ENCODE peak calls at places on chromosomes 2 and 18, in six cellular contexts. One of them, this sample, is unnamed.
A peak's percentile ranks its signal among the peaks of the same experiment; 100 is the strongest.

GRCh38 chr2:222693837-222694236 is 22.4 kb downstream of the MOGAT1 start:
- ATAC-seq in activated naive CD8-positive, alpha-beta T cell treated with anti-CD3 and anti-CD28 coated beads, Interleukin-2, amount 50 U/mL, for 24 hours: no peak
- ATAC-seq in HCT116: peak; percentile 86
- ATAC-seq in activated CD4-positive, alpha-beta T cell treated with anti-CD3 and anti-CD28 coated beads for 36 hours: peak; percentile 47
- ATAC-seq in heart left ventricle: peak; percentile 55
- ATAC-seq in heart right ventricle: no peak
- ATAC-seq in this sample: no peak

GRCh38 chr2:144747571-144747970 is 227.7 kb upstream of the ZEB2 start:
- ATAC-seq in HCT116: no peak
- ATAC-seq in activated CD4-positive, alpha-beta T cell treated with anti-CD3 and anti-CD28 coated beads for 36 hours: no peak
- ATAC-seq in heart right ventricle: no peak
- ATAC-seq in activated naive CD8-positive, alpha-beta T cell treated with anti-CD3 and anti-CD28 coated beads, Interleukin-2, amount 50 U/mL, for 24 hours: no peak
- ATAC-seq in heart left ventricle: no peak
- ATAC-seq in this sample: no peak

GRCh38 chr18:30787410-30787809 is 255.1 kb downstream of the DSC3 start:
- ATAC-seq in HCT116: no peak
- ATAC-seq in activated CD4-positive, alpha-beta T cell treated with anti-CD3 and anti-CD28 coated beads for 36 hours: no peak
- ATAC-seq in heart right ventricle: no peak
- ATAC-seq in activated naive CD8-positive, alpha-beta T cell treated with anti-CD3 and anti-CD28 coated beads, Interleukin-2, amount 50 U/mL, for 24 hours: no peak
- ATAC-seq in heart left ventricle: no peak
- ATAC-seq in this sample: no peak

GRCh38 chr2:52668752-52669151 is 1098.9 kb upstream of the CHAC2 start:
- ATAC-seq in HCT116: no peak
- ATAC-seq in heart right ventricle: no peak
- ATAC-seq in activated CD4-positive, alpha-beta T cell treated with anti-CD3 and anti-CD28 coated beads for 36 hours: no peak
- ATAC-seq in heart left ventricle: no peak
- ATAC-seq in activated naive CD8-positive, alpha-beta T cell treated with anti-CD3 and anti-CD28 coated beads, Interleukin-2, amount 50 U/mL, for 24 hours: no peak
- ATAC-seq in this sample: no peak

GRCh38 chr2:173997269-173997668 is 32.1 kb upstream of the SP3 start:
- ATAC-seq in heart left ventricle: peak; percentile 96
- ATAC-seq in HCT116: no peak
- ATAC-seq in activated naive CD8-positive, alpha-beta T cell treated with anti-CD3 and anti-CD28 coated beads, Interleukin-2, amount 50 U/mL, for 24 hours: peak; percentile 66
- ATAC-seq in heart right ventricle: peak; percentile 90
- ATAC-seq in activated CD4-positive, alpha-beta T cell treated with anti-CD3 and anti-CD28 coated beads for 36 hours: peak; percentile 44
- ATAC-seq in this sample: peak; percentile 100

GRCh38 chr18:35577045-35577848 is 4.3 kb upstream of the GALNT1 start:
- ATAC-seq in heart left ventricle: no peak
- ATAC-seq in heart right ventricle: no peak
- ATAC-seq in activated CD4-positive, alpha-beta T cell treated with anti-CD3 and anti-CD28 coated beads for 36 hours: peak; percentile 79
- ATAC-seq in activated naive CD8-positive, alpha-beta T cell treated with anti-CD3 and anti-CD28 coated beads, Interleukin-2, amount 50 U/mL, for 24 hours: peak; percentile 71
- ATAC-seq in HCT116: no peak
- ATAC-seq in this sample: peak; percentile 9

GRCh38 chr18:55603775-55604174 is 15.8 kb upstream of the TCF4 start:
- ATAC-seq in activated CD4-positive, alpha-beta T cell treated with anti-CD3 and anti-CD28 coated beads for 36 hours: no peak
- ATAC-seq in heart right ventricle: no peak
- ATAC-seq in heart left ventricle: no peak
- ATAC-seq in activated naive CD8-positive, alpha-beta T cell treated with anti-CD3 and anti-CD28 coated beads, Interleukin-2, amount 50 U/mL, for 24 hours: no peak
- ATAC-seq in HCT116: no peak
- ATAC-seq in this sample: no peak

GRCh38 chr2:224160917-224161316 is 121.8 kb upstream of the SERPINE2 start:
- ATAC-seq in activated CD4-positive, alpha-beta T cell treated with anti-CD3 and anti-CD28 coated beads for 36 hours: no peak
- ATAC-seq in activated naive CD8-positive, alpha-beta T cell treated with anti-CD3 and anti-CD28 coated beads, Interleukin-2, amount 50 U/mL, for 24 hours: no peak
- ATAC-seq in heart right ventricle: peak; percentile 23
- ATAC-seq in heart left ventricle: peak; percentile 40
- ATAC-seq in HCT116: no peak
- ATAC-seq in this sample: no peak

GRCh38 chr18:35490894-35491688 is 6.7 kb downstream of the INO80C start:
- ATAC-seq in HCT116: no peak
- ATAC-seq in heart right ventricle: peak; percentile 39
- ATAC-seq in heart left ventricle: peak; percentile 13
- ATAC-seq in activated CD4-positive, alpha-beta T cell treated with anti-CD3 and anti-CD28 coated beads for 36 hours: no peak
- ATAC-seq in activated naive CD8-positive, alpha-beta T cell treated with anti-CD3 and anti-CD28 coated beads, Interleukin-2, amount 50 U/mL, for 24 hours: no peak
- ATAC-seq in this sample: no peak

GRCh38 chr2:110854355-110855081 is 122.1 kb downstream of the ACOXL start:
- ATAC-seq in heart left ventricle: no peak
- ATAC-seq in heart right ventricle: no peak
- ATAC-seq in activated CD4-positive, alpha-beta T cell treated with anti-CD3 and anti-CD28 coated beads for 36 hours: no peak
- ATAC-seq in activated naive CD8-positive, alpha-beta T cell treated with anti-CD3 and anti-CD28 coated beads, Interleukin-2, amount 50 U/mL, for 24 hours: no peak
- ATAC-seq in HCT116: peak; percentile 89
- ATAC-seq in this sample: peak; percentile 55

GRCh38 chr18:58578835-58579560 is 49.9 kb downstream of the ALPK2 start:
- ATAC-seq in heart left ventricle: peak; percentile 32
- ATAC-seq in HCT116: no peak
- ATAC-seq in activated naive CD8-positive, alpha-beta T cell treated with anti-CD3 and anti-CD28 coated beads, Interleukin-2, amount 50 U/mL, for 24 hours: peak; percentile 69
- ATAC-seq in activated CD4-positive, alpha-beta T cell treated with anti-CD3 and anti-CD28 coated beads for 36 hours: peak; percentile 42
- ATAC-seq in heart right ventricle: no peak
- ATAC-seq in this sample: no peak

GRCh38 chr2:85445316-85446295 is 27.1 kb downstream of the SH2D6 start:
- ATAC-seq in heart left ventricle: peak; percentile 84
- ATAC-seq in HCT116: peak; percentile 53
- ATAC-seq in activated CD4-positive, alpha-beta T cell treated with anti-CD3 and anti-CD28 coated beads for 36 hours: no peak
- ATAC-seq in activated naive CD8-positive, alpha-beta T cell treated with anti-CD3 and anti-CD28 coated beads, Interleukin-2, amount 50 U/mL, for 24 hours: no peak
- ATAC-seq in heart right ventricle: peak; percentile 76
- ATAC-seq in this sample: no peak

GRCh38 chr2:238397381-238397780 is 29.3 kb upstream of the ASB1 start:
- ATAC-seq in activated CD4-positive, alpha-beta T cell treated with anti-CD3 and anti-CD28 coated beads for 36 hours: no peak
- ATAC-seq in activated naive CD8-positive, alpha-beta T cell treated with anti-CD3 and anti-CD28 coated beads, Interleukin-2, amount 50 U/mL, for 24 hours: no peak
- ATAC-seq in heart left ventricle: no peak
- ATAC-seq in heart right ventricle: no peak
- ATAC-seq in HCT116: no peak
- ATAC-seq in this sample: no peak

GRCh38 chr2:168035458-168035857 is 211.9 kb downstream of the STK39 start:
- ATAC-seq in heart left ventricle: no peak
- ATAC-seq in heart right ventricle: no peak
- ATAC-seq in HCT116: no peak
- ATAC-seq in activated naive CD8-positive, alpha-beta T cell treated with anti-CD3 and anti-CD28 coated beads, Interleukin-2, amount 50 U/mL, for 24 hours: peak; percentile 53
- ATAC-seq in activated CD4-positive, alpha-beta T cell treated with anti-CD3 and anti-CD28 coated beads for 36 hours: peak; percentile 83
- ATAC-seq in this sample: peak; percentile 70

GRCh38 chr2:197205590-197206215 is 104.9 kb downstream of the ANKRD44 start:
- ATAC-seq in heart left ventricle: no peak
- ATAC-seq in activated naive CD8-positive, alpha-beta T cell treated with anti-CD3 and anti-CD28 coated beads, Interleukin-2, amount 50 U/mL, for 24 hours: peak; percentile 84
- ATAC-seq in HCT116: no peak
- ATAC-seq in activated CD4-positive, alpha-beta T cell treated with anti-CD3 and anti-CD28 coated beads for 36 hours: peak; percentile 82
- ATAC-seq in heart right ventricle: peak; percentile 16
- ATAC-seq in this sample: peak; percentile 94

GRCh38 chr2:181955010-181955409 is 30.6 kb upstream of the PPP1R1C start:
- ATAC-seq in heart left ventricle: no peak
- ATAC-seq in activated CD4-positive, alpha-beta T cell treated with anti-CD3 and anti-CD28 coated beads for 36 hours: no peak
- ATAC-seq in heart right ventricle: no peak
- ATAC-seq in activated naive CD8-positive, alpha-beta T cell treated with anti-CD3 and anti-CD28 coated beads, Interleukin-2, amount 50 U/mL, for 24 hours: no peak
- ATAC-seq in HCT116: no peak
- ATAC-seq in this sample: no peak

GRCh38 chr2:46970334-46971288 is 55.0 kb upstream of the MCFD2 start:
- ATAC-seq in heart right ventricle: peak; percentile 26
- ATAC-seq in heart left ventricle: peak; percentile 45
- ATAC-seq in activated naive CD8-positive, alpha-beta T cell treated with anti-CD3 and anti-CD28 coated beads, Interleukin-2, amount 50 U/mL, for 24 hours: no peak
- ATAC-seq in activated CD4-positive, alpha-beta T cell treated with anti-CD3 and anti-CD28 coated beads for 36 hours: no peak
- ATAC-seq in HCT116: peak; percentile 67
- ATAC-seq in this sample: peak; percentile 88

GRCh38 chr2:120175000-120175581 is 48.1 kb downstream of the TMEM185B start:
- ATAC-seq in heart left ventricle: peak; percentile 51
- ATAC-seq in activated CD4-positive, alpha-beta T cell treated with anti-CD3 and anti-CD28 coated beads for 36 hours: no peak
- ATAC-seq in HCT116: peak; percentile 69
- ATAC-seq in activated naive CD8-positive, alpha-beta T cell treated with anti-CD3 and anti-CD28 coated beads, Interleukin-2, amount 50 U/mL, for 24 hours: no peak
- ATAC-seq in heart right ventricle: peak; percentile 45
- ATAC-seq in this sample: no peak

GRCh38 chr18:79337184-79337583 is 58.5 kb upstream of the NFATC1 start:
- ATAC-seq in HCT116: no peak
- ATAC-seq in activated naive CD8-positive, alpha-beta T cell treated with anti-CD3 and anti-CD28 coated beads, Interleukin-2, amount 50 U/mL, for 24 hours: no peak
- ATAC-seq in heart right ventricle: no peak
- ATAC-seq in heart left ventricle: no peak
- ATAC-seq in activated CD4-positive, alpha-beta T cell treated with anti-CD3 and anti-CD28 coated beads for 36 hours: no peak
- ATAC-seq in this sample: no peak

GRCh38 chr18:37222383-37223378 is 342.9 kb downstream of the CELF4 start:
- ATAC-seq in heart right ventricle: no peak
- ATAC-seq in heart left ventricle: no peak
- ATAC-seq in activated CD4-positive, alpha-beta T cell treated with anti-CD3 and anti-CD28 coated beads for 36 hours: no peak
- ATAC-seq in activated naive CD8-positive, alpha-beta T cell treated with anti-CD3 and anti-CD28 coated beads, Interleukin-2, amount 50 U/mL, for 24 hours: no peak
- ATAC-seq in HCT116: no peak
- ATAC-seq in this sample: no peak

GRCh38 chr2:238875531-238876231 is 27.8 kb downstream of the TWIST2 start:
- ATAC-seq in HCT116: no peak
- ATAC-seq in activated naive CD8-positive, alpha-beta T cell treated with anti-CD3 and anti-CD28 coated beads, Interleukin-2, amount 50 U/mL, for 24 hours: no peak
- ATAC-seq in heart left ventricle: no peak
- ATAC-seq in activated CD4-positive, alpha-beta T cell treated with anti-CD3 and anti-CD28 coated beads for 36 hours: no peak
- ATAC-seq in heart right ventricle: no peak
- ATAC-seq in this sample: peak; percentile 5

GRCh38 chr2:191183081-191183480 is 32.3 kb upstream of the STAT4 start:
- ATAC-seq in HCT116: no peak
- ATAC-seq in activated CD4-positive, alpha-beta T cell treated with anti-CD3 and anti-CD28 coated beads for 36 hours: no peak
- ATAC-seq in heart left ventricle: no peak
- ATAC-seq in heart right ventricle: no peak
- ATAC-seq in activated naive CD8-positive, alpha-beta T cell treated with anti-CD3 and anti-CD28 coated beads, Interleukin-2, amount 50 U/mL, for 24 hours: no peak
- ATAC-seq in this sample: no peak

GRCh38 chr18:7291046-7291445 is 60.2 kb downstream of the LRRC30 start:
- ATAC-seq in heart left ventricle: no peak
- ATAC-seq in activated naive CD8-positive, alpha-beta T cell treated with anti-CD3 and anti-CD28 coated beads, Interleukin-2, amount 50 U/mL, for 24 hours: no peak
- ATAC-seq in heart right ventricle: peak; percentile 74
- ATAC-seq in HCT116: no peak
- ATAC-seq in activated CD4-positive, alpha-beta T cell treated with anti-CD3 and anti-CD28 coated beads for 36 hours: no peak
- ATAC-seq in this sample: no peak